ENCODE peak calls at places on chromosomes 1 and 21, in six cellular contexts. B is astrocyte of the cerebellum; O is activated T-cell treated with anti-CD3 and anti-CD28 coated beads for 1 hour; W is stimulated activated CD4-positive, alpha-beta T cell treated with anti-CD3 and anti-CD28 coated beads, TNF-alpha, amount 100 ng/mL, for 24 hours; N is cardiac muscle cell; S is CD8-positive, alpha-beta memory T cell. Y is an unnamed sample.

GRCh38 chr1:90562892-90563291 is 154.2 kb downstream of the BARHL2 start:
- DNase-seq in S (no peak), O (no peak), N (no peak), W (no peak), B (no peak), Y (no peak)

GRCh38 chr1:147077081-147077480 is 95.2 kb downstream of the PRKAB2 start:
- DNase-seq in B (no peak), S (no peak), W (no peak), O (no peak), N (no peak), Y (no peak)

GRCh38 chr1:233673947-233674431 is 60.1 kb downstream of the KCNK1 start:
- DNase-seq in N (no peak), O (no peak), B (no peak), S (no peak), W (no peak), Y (no peak)

GRCh38 chr1:247646867-247647266 is 32.7 kb downstream of the OR13G1 start:
- DNase-seq in B (no peak), N (no peak), O (no peak), W (no peak), S (no peak), Y (no peak)

GRCh38 chr1:206502813-206503212 is 4.5 kb upstream of the RASSF5 start:
- DNase-seq in N (no peak), W (no peak), B (no peak), S (no peak), O (no peak), Y (no peak)

GRCh38 chr1:43435146-43436145 is 18.3 kb downstream of the HYI start:
- DNase-seq in N (peak; percentile 79), B (no peak), S (no peak), W (no peak), O (no peak), Y (no peak)

GRCh38 chr1:31306278-31306677 is 9.4 kb downstream of the ZCCHC17 start:
- DNase-seq in B (peak; percentile 34), N (peak; percentile 90), S (no peak), O (no peak), W (no peak), Y (no peak)

GRCh38 chr21:32261929-32262328 is 16.9 kb downstream of the MIS18A start:
- DNase-seq in B (no peak), W (no peak), N (no peak), S (no peak), O (no peak), Y (no peak)

GRCh38 chr1:153933955-153934354 is 11.2 kb upstream of the GATAD2B start:
- DNase-seq in W (no peak), B (no peak), N (no peak), O (no peak), S (no peak), Y (no peak)

GRCh38 chr1:66576645-66577044 is 42.7 kb downstream of the SGIP1 start:
- DNase-seq in O (no peak), N (peak; percentile 48), W (no peak), S (no peak), B (no peak), Y (no peak)

GRCh38 chr1:222955964-222956363 is 141.1 kb downstream of the DISP1 start:
- DNase-seq in O (no peak), W (no peak), B (no peak), N (no peak), S (no peak), Y (no peak)

GRCh38 chr1:201036188-201036834 is 12.8 kb upstream of the KIF21B start:
- DNase-seq in O (no peak), N (no peak), B (no peak), S (no peak), W (no peak), Y (no peak)

GRCh38 chr1:98422821-98423220 is 238.7 kb upstream of the SNX7 start:
- DNase-seq in W (no peak), B (peak; percentile 51), N (no peak), O (no peak), S (no peak), Y (no peak)

GRCh38 chr1:227781314-227781930 is 34.1 kb upstream of the PRSS38 start:
- DNase-seq in O (no peak), N (no peak), S (no peak), W (no peak), B (no peak), Y (peak; percentile 5)

GRCh38 chr1:108686609-108687313 is 5.3 kb upstream of the PRPF38B start:
- DNase-seq in N (peak; percentile 46), W (no peak), O (no peak), S (no peak), B (peak; percentile 2), Y (no peak)

GRCh38 chr1:92040971-92041370 is 11.2 kb downstream of the EPHX4 start:
- DNase-seq in N (no peak), B (no peak), O (no peak), W (no peak), S (no peak), Y (no peak)

GRCh38 chr1:7469255-7469938 is 301.7 kb upstream of the VAMP3 start:
- DNase-seq in N (peak; percentile 32), O (no peak), S (no peak), B (no peak), W (no peak), Y (no peak)

GRCh38 chr1:16967095-16967567 is 13.3 kb downstream of the MFAP2 start:
- DNase-seq in B (peak; percentile 57), S (no peak), N (peak; percentile 88), O (no peak), W (no peak), Y (no peak)

GRCh38 chr1:246142320-246142893 is 364.7 kb downstream of the SMYD3 start:
- DNase-seq in O (no peak), W (no peak), B (peak; percentile 60), S (no peak), N (peak; percentile 91), Y (no peak)

GRCh38 chr1:36154765-36155559 is 998 bp upstream of the MAP7D1 start:
- DNase-seq in B (no peak), S (no peak), N (peak; percentile 37), W (no peak), O (no peak), Y (no peak)

GRCh38 chr1:79197421-79197820 is 190.9 kb upstream of the ADGRL4 start:
- DNase-seq in O (no peak), N (peak; percentile 65), B (no peak), W (no peak), S (no peak), Y (no peak)

GRCh38 chr1:29236743-29236992 is 346 bp downstream of the PTPRU start:
- DNase-seq in N (no peak), B (no peak), W (no peak), S (no peak), O (no peak), Y (no peak)

GRCh38 chr1:226656601-226657277 is 82.3 kb downstream of the ITPKB start:
- DNase-seq in W (no peak), N (peak; percentile 69), O (no peak), S (no peak), B (peak; percentile 67), Y (no peak)

GRCh38 chr1:159015440-159015909 is 5.8 kb downstream of the IFI16 start:
- DNase-seq in N (peak; percentile 93), W (peak; percentile 61), O (peak; percentile 42), S (peak; percentile 47), B (no peak), Y (no peak)

GRCh38 chr21:39882186-39882882 is 15.1 kb downstream of the PCP4 start:
- DNase-seq in B (no peak), S (no peak), W (no peak), O (no peak), N (no peak), Y (no peak)

GRCh38 chr1:167305705-167306277 is 85.1 kb downstream of the POU2F1 start:
- DNase-seq in B (no peak), S (no peak), W (no peak), O (no peak), N (no peak), Y (no peak)

GRCh38 chr1:152237093-152237492 is 13.1 kb upstream of the HRNR start:
- DNase-seq in O (no peak), B (no peak), S (no peak), N (no peak), W (no peak), Y (no peak)

GRCh38 chr1:3573499-3573898 is 37.8 kb downstream of the MEGF6 start:
- DNase-seq in B (no peak), S (no peak), N (no peak), O (no peak), W (no peak), Y (no peak)

GRCh38 chr1:201503397-201504176 is 3.3 kb downstream of the CSRP1 start:
- DNase-seq in O (no peak), B (peak; percentile 97), S (no peak), N (peak; percentile 99), W (no peak), Y (peak; percentile 33)

GRCh38 chr1:30537279-30537678 is 186.1 kb downstream of the MATN1 start:
- DNase-seq in W (no peak), B (no peak), O (no peak), S (no peak), N (no peak), Y (no peak)

GRCh38 chr1:151032164-151032563 is 4.2 kb upstream of the BNIPL start:
- DNase-seq in N (no peak), B (no peak), S (no peak), W (no peak), O (no peak), Y (no peak)

GRCh38 chr1:15352122-15352957 is 57.3 kb upstream of the EFHD2 start:
- DNase-seq in W (peak; percentile 38), S (peak; percentile 26), B (no peak), N (peak; percentile 62), O (no peak), Y (no peak)

GRCh38 chr1:19080715-19081114 is 124.2 kb upstream of the IFFO2 start:
- DNase-seq in S (no peak), W (no peak), O (no peak), B (no peak), N (peak; percentile 19), Y (no peak)

GRCh38 chr21:37710555-37711293 is 205.5 kb downstream of the KCNJ6 start:
- DNase-seq in N (peak; percentile 7), W (no peak), B (no peak), S (no peak), O (no peak), Y (no peak)

GRCh38 chr1:206002160-206002559 is 1.0 kb downstream of the RAB7B start:
- DNase-seq in O (no peak), S (no peak), W (no peak), B (no peak), N (no peak), Y (peak; percentile 4)

GRCh38 chr1:6419803-6420593 is at the start of gene HES2:
- DNase-seq in O (no peak), S (no peak), W (no peak), B (no peak), N (no peak), Y (peak; percentile 80)